ENCODE peak calls at places on chromosome 14, in seven cellular contexts. One of them, this sample, is unnamed. For H3K27me3, the result is how much of the 10 kb centered on the place peaks cover.

GRCh38 chr14:80955434-80955939 is at the start of gene TSHR:
- DNase-seq in adrenal gland: no peak
- DNase-seq in endothelial cell of umbilical vein: no peak
- DNase-seq in mesenchymal stem cell: peak
- DNase-seq in ovary: no peak
- DNase-seq in breast epithelium: no peak
- DNase-seq in right atrium auricular region: no peak
- DNase-seq in this sample: no peak

GRCh38 chr14:104681689-104682074 is 7.7 kb upstream of the INF2 start:
- DNase-seq in adrenal gland: peak
- DNase-seq in breast epithelium: peak
- DNase-seq in endothelial cell of umbilical vein: peak
- DNase-seq in right atrium auricular region: peak
- DNase-seq in mesenchymal stem cell: peak
- DNase-seq in ovary: peak
- DNase-seq in this sample: peak

GRCh38 chr14:67265131-67265530 is 23.9 kb downstream of the PALS1 start:
- DNase-seq in ovary: no peak
- DNase-seq in adrenal gland: no peak
- DNase-seq in breast epithelium: no peak
- DNase-seq in right atrium auricular region: no peak
- DNase-seq in mesenchymal stem cell: no peak
- DNase-seq in endothelial cell of umbilical vein: no peak
- DNase-seq in this sample: no peak

GRCh38 chr14:24876996-24877395 is 173.0 kb downstream of the STXBP6 start:
- DNase-seq in ovary: no peak
- DNase-seq in breast epithelium: no peak
- DNase-seq in right atrium auricular region: no peak
- DNase-seq in mesenchymal stem cell: no peak
- DNase-seq in adrenal gland: no peak
- DNase-seq in endothelial cell of umbilical vein: no peak
- DNase-seq in this sample: no peak

GRCh38 chr14:68937790-68938514 is 41.1 kb downstream of the ACTN1 start:
- DNase-seq in endothelial cell of umbilical vein: peak
- DNase-seq in breast epithelium: peak
- DNase-seq in right atrium auricular region: no peak
- DNase-seq in adrenal gland: no peak
- DNase-seq in ovary: no peak
- DNase-seq in mesenchymal stem cell: no peak
- DNase-seq in this sample: peak

GRCh38 chr14:29905549-29905948 is 22.1 kb downstream of the PRKD1 start:
- DNase-seq in right atrium auricular region: no peak
- DNase-seq in adrenal gland: no peak
- DNase-seq in ovary: no peak
- DNase-seq in breast epithelium: no peak
- DNase-seq in mesenchymal stem cell: no peak
- DNase-seq in endothelial cell of umbilical vein: no peak
- DNase-seq in this sample: no peak

GRCh38 chr14:67392728-67393314 is 19.1 kb downstream of the PLEK2 start:
- DNase-seq in endothelial cell of umbilical vein: no peak
- DNase-seq in mesenchymal stem cell: no peak
- DNase-seq in right atrium auricular region: no peak
- DNase-seq in breast epithelium: no peak
- DNase-seq in ovary: no peak
- DNase-seq in adrenal gland: peak
- DNase-seq in this sample: no peak

GRCh38 chr14:104550849-104551728 is 28.5 kb upstream of the C14orf180 start:
- DNase-seq in right atrium auricular region: no peak
- DNase-seq in mesenchymal stem cell: no peak
- DNase-seq in adrenal gland: peak
- DNase-seq in ovary: no peak
- DNase-seq in breast epithelium: peak
- DNase-seq in endothelial cell of umbilical vein: no peak
- DNase-seq in this sample: no peak

GRCh38 chr14:60512952-60513554 is 4.1 kb downstream of the SIX6 start:
- DNase-seq in breast epithelium: no peak
- DNase-seq in mesenchymal stem cell: no peak
- DNase-seq in ovary: no peak
- DNase-seq in right atrium auricular region: no peak
- DNase-seq in adrenal gland: no peak
- DNase-seq in endothelial cell of umbilical vein: no peak
- DNase-seq in this sample: no peak
- H3K27me3 ChIP-seq in breast epithelium: half or more
- H3K27me3 ChIP-seq in mesenchymal stem cell: half or more
- H3K27me3 ChIP-seq in ovary: under half
- H3K27me3 ChIP-seq in right atrium auricular region: half or more
- H3K27me3 ChIP-seq in adrenal gland: half or more
- H3K27me3 ChIP-seq in endothelial cell of umbilical vein: half or more
- H3K27me3 ChIP-seq in this sample: half or more

GRCh38 chr14:33950320-33951182 is at the start of gene EGLN3:
- DNase-seq in endothelial cell of umbilical vein: peak
- DNase-seq in breast epithelium: peak
- DNase-seq in ovary: peak
- DNase-seq in adrenal gland: peak
- DNase-seq in right atrium auricular region: peak
- DNase-seq in mesenchymal stem cell: peak
- DNase-seq in this sample: peak

GRCh38 chr14:33949051-33950037 is 1.5 kb downstream of the EGLN3 start:
- DNase-seq in right atrium auricular region: no peak
- DNase-seq in breast epithelium: no peak
- DNase-seq in ovary: no peak
- DNase-seq in endothelial cell of umbilical vein: no peak
- DNase-seq in mesenchymal stem cell: peak
- DNase-seq in adrenal gland: no peak
- DNase-seq in this sample: no peak

GRCh38 chr14:33946679-33947078 is 4.2 kb downstream of the EGLN3 start:
- DNase-seq in endothelial cell of umbilical vein: no peak
- DNase-seq in breast epithelium: no peak
- DNase-seq in ovary: no peak
- DNase-seq in mesenchymal stem cell: no peak
- DNase-seq in adrenal gland: no peak
- DNase-seq in right atrium auricular region: no peak
- DNase-seq in this sample: no peak

GRCh38 chr14:33951183-33951840 is 438 bp upstream of the EGLN3 start:
- DNase-seq in right atrium auricular region: no peak
- DNase-seq in mesenchymal stem cell: peak
- DNase-seq in adrenal gland: no peak
- DNase-seq in ovary: no peak
- DNase-seq in endothelial cell of umbilical vein: no peak
- DNase-seq in breast epithelium: no peak
- DNase-seq in this sample: no peak

GRCh38 chr14:33948143-33948962 is 2.5 kb downstream of the EGLN3 start:
- DNase-seq in mesenchymal stem cell: no peak
- DNase-seq in adrenal gland: no peak
- DNase-seq in ovary: no peak
- DNase-seq in breast epithelium: no peak
- DNase-seq in right atrium auricular region: no peak
- DNase-seq in endothelial cell of umbilical vein: no peak
- DNase-seq in this sample: no peak
- H3K4me3 ChIP-seq in mesenchymal stem cell: no peak
- H3K4me3 ChIP-seq in adrenal gland: no peak
- H3K4me3 ChIP-seq in ovary: no peak
- H3K4me3 ChIP-seq in breast epithelium: no peak
- H3K4me3 ChIP-seq in right atrium auricular region: peak
- H3K4me3 ChIP-seq in endothelial cell of umbilical vein: no peak
- H3K4me3 ChIP-seq in this sample: peak

GRCh38 chr14:56127156-56127555 is 8.9 kb downstream of the PELI2 start:
- DNase-seq in ovary: no peak
- DNase-seq in breast epithelium: no peak
- DNase-seq in right atrium auricular region: no peak
- DNase-seq in endothelial cell of umbilical vein: no peak
- DNase-seq in mesenchymal stem cell: no peak
- DNase-seq in adrenal gland: no peak
- DNase-seq in this sample: no peak

GRCh38 chr14:56124296-56124695 is 6.1 kb downstream of the PELI2 start:
- DNase-seq in adrenal gland: no peak
- DNase-seq in breast epithelium: no peak
- DNase-seq in right atrium auricular region: no peak
- DNase-seq in ovary: no peak
- DNase-seq in endothelial cell of umbilical vein: no peak
- DNase-seq in mesenchymal stem cell: peak
- DNase-seq in this sample: no peak

GRCh38 chr14:56129092-56129491 is 10.9 kb downstream of the PELI2 start:
- DNase-seq in endothelial cell of umbilical vein: no peak
- DNase-seq in ovary: no peak
- DNase-seq in mesenchymal stem cell: no peak
- DNase-seq in breast epithelium: no peak
- DNase-seq in adrenal gland: no peak
- DNase-seq in right atrium auricular region: no peak
- DNase-seq in this sample: no peak

GRCh38 chr14:56126514-56126913 is 8.3 kb downstream of the PELI2 start:
- DNase-seq in right atrium auricular region: no peak
- DNase-seq in adrenal gland: no peak
- DNase-seq in breast epithelium: no peak
- DNase-seq in endothelial cell of umbilical vein: no peak
- DNase-seq in ovary: no peak
- DNase-seq in mesenchymal stem cell: no peak
- DNase-seq in this sample: no peak

GRCh38 chr14:56125772-56126411 is 7.7 kb downstream of the PELI2 start:
- DNase-seq in adrenal gland: no peak
- DNase-seq in ovary: no peak
- DNase-seq in right atrium auricular region: no peak
- DNase-seq in endothelial cell of umbilical vein: no peak
- DNase-seq in mesenchymal stem cell: no peak
- DNase-seq in breast epithelium: no peak
- DNase-seq in this sample: no peak
- H3K27me3 ChIP-seq in adrenal gland: under half
- H3K27me3 ChIP-seq in ovary: under half
- H3K27me3 ChIP-seq in right atrium auricular region: under half
- H3K27me3 ChIP-seq in endothelial cell of umbilical vein: under half
- H3K27me3 ChIP-seq in mesenchymal stem cell: under half
- H3K27me3 ChIP-seq in breast epithelium: under half
- H3K27me3 ChIP-seq in this sample: under half

GRCh38 chr14:71590131-71590530 is 342.1 kb upstream of the RGS6 start:
- DNase-seq in adrenal gland: no peak
- DNase-seq in mesenchymal stem cell: no peak
- DNase-seq in ovary: no peak
- DNase-seq in breast epithelium: no peak
- DNase-seq in right atrium auricular region: no peak
- DNase-seq in endothelial cell of umbilical vein: no peak
- DNase-seq in this sample: no peak
- H3K4me3 ChIP-seq in adrenal gland: no peak
- H3K4me3 ChIP-seq in mesenchymal stem cell: no peak
- H3K4me3 ChIP-seq in ovary: no peak
- H3K4me3 ChIP-seq in breast epithelium: no peak
- H3K4me3 ChIP-seq in right atrium auricular region: no peak
- H3K4me3 ChIP-seq in endothelial cell of umbilical vein: no peak
- H3K4me3 ChIP-seq in this sample: no peak

DNA sequence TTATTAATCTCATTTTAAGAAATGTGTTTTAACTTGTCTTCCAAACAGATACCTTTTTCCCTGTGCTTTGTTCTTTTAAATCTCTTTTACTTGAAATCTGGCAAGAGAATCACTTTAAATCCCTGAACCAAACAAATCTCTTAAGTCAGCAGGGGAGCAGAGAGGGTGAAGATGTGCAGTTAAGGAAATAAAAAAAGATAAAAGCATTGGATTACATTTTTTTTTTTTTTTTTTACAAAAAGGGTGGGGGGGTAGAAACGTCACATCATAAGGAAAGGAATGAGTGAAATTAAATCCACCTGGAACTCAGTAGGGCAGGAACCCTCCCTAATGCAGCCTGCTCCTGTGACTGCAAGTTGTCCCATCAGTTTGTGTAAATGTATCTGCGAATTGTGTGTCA is 1.4 kb downstream of the TTC6 start:
- DNase-seq in ovary: no peak
- DNase-seq in endothelial cell of umbilical vein: no peak
- DNase-seq in mesenchymal stem cell: peak
- DNase-seq in adrenal gland: no peak
- DNase-seq in right atrium auricular region: no peak
- DNase-seq in breast epithelium: no peak
- DNase-seq in this sample: no peak
- H3K27me3 ChIP-seq in ovary: under half
- H3K27me3 ChIP-seq in endothelial cell of umbilical vein: half or more
- H3K27me3 ChIP-seq in mesenchymal stem cell: half or more
- H3K27me3 ChIP-seq in adrenal gland: half or more
- H3K27me3 ChIP-seq in right atrium auricular region: half or more
- H3K27me3 ChIP-seq in breast epithelium: half or more
- H3K27me3 ChIP-seq in this sample: under half

GRCh38 chr14:54219281-54220121 is 177.3 kb upstream of the CDKN3 start:
- DNase-seq in breast epithelium: no peak
- DNase-seq in adrenal gland: no peak
- DNase-seq in ovary: no peak
- DNase-seq in right atrium auricular region: no peak
- DNase-seq in mesenchymal stem cell: no peak
- DNase-seq in endothelial cell of umbilical vein: no peak
- DNase-seq in this sample: no peak
- H3K4me3 ChIP-seq in breast epithelium: no peak
- H3K4me3 ChIP-seq in adrenal gland: no peak
- H3K4me3 ChIP-seq in ovary: peak
- H3K4me3 ChIP-seq in right atrium auricular region: peak
- H3K4me3 ChIP-seq in mesenchymal stem cell: no peak
- H3K4me3 ChIP-seq in endothelial cell of umbilical vein: no peak
- H3K4me3 ChIP-seq in this sample: no peak